ENCODE peak calls at places on chromosomes 1 and 21, in five cellular contexts. E is activated CD4-positive, alpha-beta T cell treated with anti-CD3 and anti-CD28 coated beads, Interleukin-2, amount 50 U/mL, for 48 hours; F is anterior cingulate cortex; Y is mucosa of gallbladder; P is SW480. H is an unnamed sample.

GRCh38 chr1:46411601-46412341 is 17.7 kb downstream of the FAAH start:
- DNase-seq in F (no peak), E (peak), Y (no peak), P (no peak), H (no peak)

GRCh38 chr1:40309374-40310128 is 7.5 kb downstream of the COL9A2 start:
- DNase-seq in Y (no peak), E (no peak), P (no peak), F (no peak), H (no peak)

GRCh38 chr1:17606826-17607440 is 67.4 kb downstream of the ARHGEF10L start:
- DNase-seq in P (peak), Y (peak), F (no peak), E (peak), H (peak)

GRCh38 chr1:203342192-203342940 is 8.6 kb downstream of the FMOD start:
- DNase-seq in Y (peak), P (peak), F (no peak), E (peak), H (peak)

GRCh38 chr1:12587981-12588620 is 29.9 kb downstream of the DHRS3 start:
- DNase-seq in F (no peak), E (no peak), P (no peak), Y (no peak), H (no peak)

GRCh38 chr1:244054247-244054923 is 3.3 kb downstream of the ZBTB18 start:
- DNase-seq in E (no peak), P (no peak), F (no peak), Y (no peak), H (no peak)

GRCh38 chr1:211356723-211357418 is 30.2 kb downstream of the TRAF5 start:
- DNase-seq in Y (no peak), P (no peak), E (no peak), F (no peak), H (no peak)

GRCh38 chr21:38277501-38278111 is 20.8 kb downstream of the KCNJ15 start:
- DNase-seq in P (peak), F (no peak), Y (peak), E (no peak), H (no peak)

GRCh38 chr1:41626146-41626545 is 141.7 kb upstream of the EDN2 start:
- DNase-seq in F (no peak), E (no peak), Y (no peak), P (peak), H (no peak)

GRCh38 chr1:13407811-13408210 is 2.4 kb upstream of the PRAMEF20 start:
- DNase-seq in P (no peak), E (no peak), F (no peak), Y (no peak), H (no peak)

GRCh38 chr21:25385912-25386474 is 221.3 kb downstream of the MRPL39 start:
- DNase-seq in Y (peak), P (peak), F (no peak), E (no peak), H (no peak)

GRCh38 chr1:183365676-183366075 is 52.5 kb downstream of the NMNAT2 start:
- DNase-seq in E (no peak), P (no peak), Y (no peak), F (no peak), H (no peak)

GRCh38 chr1:107765484-107765883 is 199.5 kb downstream of the VAV3 start:
- DNase-seq in Y (no peak), P (no peak), E (no peak), F (no peak), H (no peak)

GRCh38 chr21:28991861-28992525 is 684 bp downstream of the LTN1 start:
- DNase-seq in Y (no peak), F (no peak), P (peak), E (no peak), H (no peak)

GRCh38 chr1:192740214-192740613 is 68.6 kb upstream of the RGS2 start:
- DNase-seq in P (no peak), F (no peak), Y (no peak), E (no peak), H (no peak)

GRCh38 chr1:155389831-155390230 is 69.1 kb downstream of the RUSC1 start:
- DNase-seq in P (no peak), Y (no peak), F (no peak), E (no peak), H (no peak)

GRCh38 chr1:228064296-228064695 is 18.2 kb upstream of the ARF1 start:
- DNase-seq in F (no peak), P (no peak), E (no peak), Y (no peak), H (no peak)

GRCh38 chr1:86970938-86971337 is 56.5 kb downstream of the HS2ST1 start:
- DNase-seq in P (no peak), F (no peak), Y (no peak), E (no peak), H (no peak)

H was measured in stimulated activated CD4-positive, alpha-beta T cell treated with anti-CD3 and anti-CD28 coated beads, Interleukin-4, amount 100 ng/mL, for 1 hour.